ENCODE peak calls at places on chromosomes 13 and 19, in nine cellular contexts. One of them, this sample, is unnamed.

GRCh38 chr13:95800455-95800854 is 123.5 kb downstream of the DNAJC3 start:
- DNase-seq in NCI-H1092 treated with DMSO at 0.1 percent for 48 hours: no peak
- DNase-seq in effector memory CD8-positive, alpha-beta T cell: no peak
- DNase-seq in HepG2: no peak
- DNase-seq in EH: peak; percentile 45
- DNase-seq in PC-3: no peak
- DNase-seq in non-pigmented ciliary epithelial cell: no peak
- DNase-seq in stimulated activated CD8-positive, alpha-beta memory T cell treated with anti-CD3 and anti-CD28 coated beads, Interleukin-15, amount 100 ng/mL, for 4 hours: no peak
- DNase-seq in foreskin fibroblast: peak; percentile 10
- DNase-seq in this sample: no peak

GRCh38 chr13:30742896-30743295 is 7.6 kb downstream of the ALOX5AP start:
- DNase-seq in NCI-H1092 treated with DMSO at 0.1 percent for 48 hours: no peak
- DNase-seq in effector memory CD8-positive, alpha-beta T cell: no peak
- DNase-seq in HepG2: no peak
- DNase-seq in EH: no peak
- DNase-seq in PC-3: no peak
- DNase-seq in non-pigmented ciliary epithelial cell: no peak
- DNase-seq in stimulated activated CD8-positive, alpha-beta memory T cell treated with anti-CD3 and anti-CD28 coated beads, Interleukin-15, amount 100 ng/mL, for 4 hours: no peak
- DNase-seq in foreskin fibroblast: no peak
- DNase-seq in this sample: no peak

GRCh38 chr13:84896128-84896527 is 903.1 kb downstream of the SLITRK6 start:
- DNase-seq in NCI-H1092 treated with DMSO at 0.1 percent for 48 hours: peak; percentile 54
- DNase-seq in effector memory CD8-positive, alpha-beta T cell: peak; percentile 6
- DNase-seq in HepG2: peak; percentile 52
- DNase-seq in EH: peak; percentile 59
- DNase-seq in PC-3: peak; percentile 63
- DNase-seq in non-pigmented ciliary epithelial cell: peak; percentile 14
- DNase-seq in stimulated activated CD8-positive, alpha-beta memory T cell treated with anti-CD3 and anti-CD28 coated beads, Interleukin-15, amount 100 ng/mL, for 4 hours: no peak
- DNase-seq in foreskin fibroblast: peak; percentile 75
- DNase-seq in this sample: peak; percentile 55

GRCh38 chr13:35927554-35927953 is 203.6 kb downstream of the DCLK1 start:
- DNase-seq in NCI-H1092 treated with DMSO at 0.1 percent for 48 hours: no peak
- DNase-seq in effector memory CD8-positive, alpha-beta T cell: no peak
- DNase-seq in HepG2: no peak
- DNase-seq in EH: peak; percentile 63
- DNase-seq in PC-3: no peak
- DNase-seq in non-pigmented ciliary epithelial cell: peak; percentile 81
- DNase-seq in stimulated activated CD8-positive, alpha-beta memory T cell treated with anti-CD3 and anti-CD28 coated beads, Interleukin-15, amount 100 ng/mL, for 4 hours: no peak
- DNase-seq in foreskin fibroblast: peak; percentile 71
- DNase-seq in this sample: no peak

GRCh38 chr19:55355213-55355821 is 798 bp upstream of the COX6B2 start:
- DNase-seq in NCI-H1092 treated with DMSO at 0.1 percent for 48 hours: no peak
- DNase-seq in effector memory CD8-positive, alpha-beta T cell: no peak
- DNase-seq in HepG2: no peak
- DNase-seq in EH: no peak
- DNase-seq in PC-3: peak; percentile 66
- DNase-seq in non-pigmented ciliary epithelial cell: no peak
- DNase-seq in stimulated activated CD8-positive, alpha-beta memory T cell treated with anti-CD3 and anti-CD28 coated beads, Interleukin-15, amount 100 ng/mL, for 4 hours: no peak
- DNase-seq in foreskin fibroblast: no peak
- DNase-seq in this sample: no peak

GRCh38 chr19:10961073-10961762 is 388 bp downstream of the SMARCA4 start:
- DNase-seq in NCI-H1092 treated with DMSO at 0.1 percent for 48 hours: no peak
- DNase-seq in effector memory CD8-positive, alpha-beta T cell: no peak
- DNase-seq in HepG2: no peak
- DNase-seq in EH: peak; percentile 45
- DNase-seq in PC-3: peak; percentile 35
- DNase-seq in non-pigmented ciliary epithelial cell: no peak
- DNase-seq in stimulated activated CD8-positive, alpha-beta memory T cell treated with anti-CD3 and anti-CD28 coated beads, Interleukin-15, amount 100 ng/mL, for 4 hours: no peak
- DNase-seq in foreskin fibroblast: peak; percentile 50
- DNase-seq in this sample: peak; percentile 51

GRCh38 chr19:38683393-38684077 is 36.1 kb downstream of the ACTN4 start:
- DNase-seq in NCI-H1092 treated with DMSO at 0.1 percent for 48 hours: no peak
- DNase-seq in effector memory CD8-positive, alpha-beta T cell: peak; percentile 58
- DNase-seq in HepG2: peak; percentile 96
- DNase-seq in EH: peak; percentile 95
- DNase-seq in PC-3: peak; percentile 96
- DNase-seq in non-pigmented ciliary epithelial cell: peak; percentile 66
- DNase-seq in stimulated activated CD8-positive, alpha-beta memory T cell treated with anti-CD3 and anti-CD28 coated beads, Interleukin-15, amount 100 ng/mL, for 4 hours: peak; percentile 47
- DNase-seq in foreskin fibroblast: peak; percentile 91
- DNase-seq in this sample: no peak

GRCh38 chr13:102318233-102318632 is 83.6 kb downstream of the FGF14 start:
- DNase-seq in NCI-H1092 treated with DMSO at 0.1 percent for 48 hours: no peak
- DNase-seq in effector memory CD8-positive, alpha-beta T cell: no peak
- DNase-seq in HepG2: no peak
- DNase-seq in EH: no peak
- DNase-seq in PC-3: no peak
- DNase-seq in non-pigmented ciliary epithelial cell: no peak
- DNase-seq in stimulated activated CD8-positive, alpha-beta memory T cell treated with anti-CD3 and anti-CD28 coated beads, Interleukin-15, amount 100 ng/mL, for 4 hours: no peak
- DNase-seq in foreskin fibroblast: no peak
- DNase-seq in this sample: no peak

GRCh38 chr19:32674153-32674958 is 624 bp downstream of the ANKRD27 start:
- DNase-seq in NCI-H1092 treated with DMSO at 0.1 percent for 48 hours: no peak
- DNase-seq in effector memory CD8-positive, alpha-beta T cell: no peak
- DNase-seq in HepG2: no peak
- DNase-seq in EH: no peak
- DNase-seq in PC-3: no peak
- DNase-seq in non-pigmented ciliary epithelial cell: no peak
- DNase-seq in stimulated activated CD8-positive, alpha-beta memory T cell treated with anti-CD3 and anti-CD28 coated beads, Interleukin-15, amount 100 ng/mL, for 4 hours: no peak
- DNase-seq in foreskin fibroblast: peak; percentile 39
- DNase-seq in this sample: no peak

GRCh38 chr19:23002690-23003422 is at the start of gene ZNF728:
- DNase-seq in NCI-H1092 treated with DMSO at 0.1 percent for 48 hours: no peak
- DNase-seq in effector memory CD8-positive, alpha-beta T cell: no peak
- DNase-seq in HepG2: no peak
- DNase-seq in EH: no peak
- DNase-seq in PC-3: no peak
- DNase-seq in non-pigmented ciliary epithelial cell: no peak
- DNase-seq in stimulated activated CD8-positive, alpha-beta memory T cell treated with anti-CD3 and anti-CD28 coated beads, Interleukin-15, amount 100 ng/mL, for 4 hours: no peak
- DNase-seq in foreskin fibroblast: peak; percentile 1
- DNase-seq in this sample: peak; percentile 11

GRCh38 chr13:90015565-90016507 is 1331.7 kb upstream of the MIR17HG start:
- DNase-seq in NCI-H1092 treated with DMSO at 0.1 percent for 48 hours: no peak
- DNase-seq in effector memory CD8-positive, alpha-beta T cell: no peak
- DNase-seq in HepG2: no peak
- DNase-seq in EH: no peak
- DNase-seq in PC-3: peak; percentile 2
- DNase-seq in non-pigmented ciliary epithelial cell: no peak
- DNase-seq in stimulated activated CD8-positive, alpha-beta memory T cell treated with anti-CD3 and anti-CD28 coated beads, Interleukin-15, amount 100 ng/mL, for 4 hours: no peak
- DNase-seq in foreskin fibroblast: no peak
- DNase-seq in this sample: no peak

This sample was measured in GM13976.